ENCODE peak calls at places on chromosomes 7 and 10, in four cellular contexts. G is IMR-90, T is H1, V is mesendoderm. S is an unnamed sample. For H3K4me1, the result is how much of the 10 kb centered on the place peaks cover.

GRCh38 chr10:72953687-72954086 is 919 bp downstream of the PLA2G12B start:
- DNase-seq in G (no peak), T (peak), V (peak), S (peak)

GRCh38 chr10:17386616-17387075 is 67.7 kb downstream of the ST8SIA6 start:
- DNase-seq in G (no peak), T (no peak), V (no peak), S (peak)

GRCh38 chr10:111233439-111233838 is 156.6 kb downstream of the ADRA2A start:
- DNase-seq in G (no peak), T (no peak), V (peak), S (no peak)

GRCh38 chr10:110569120-110569519 is 1.6 kb downstream of the SMC3 start:
- DNase-seq in G (no peak), T (no peak), V (no peak), S (no peak)

GRCh38 chr10:70455213-70455630 is 13.7 kb upstream of the NODAL start:
- DNase-seq in G (no peak), T (peak), V (peak), S (peak)

GRCh38 chr7:116999316-116999715 is 46.0 kb downstream of the ST7 start:
- DNase-seq in G (peak), T (no peak), V (no peak), S (no peak)

GRCh38 chr10:65570143-65571010 is 1355.5 kb upstream of the LRRTM3 start:
- DNase-seq in G (peak), T (peak), V (peak), S (peak)

GRCh38 chr10:73810735-73811465 is 498 bp downstream of the NDST2 start:
- DNase-seq in G (no peak), T (peak), V (peak), S (peak)

GRCh38 chr7:937851-938484 is 16.5 kb downstream of the ADAP1 start:
- DNase-seq in G (no peak), T (no peak), V (no peak), S (no peak)

GRCh38 chr7:155871211-155871610 is 58.9 kb upstream of the SHH start:
- DNase-seq in G (no peak), T (peak), V (no peak), S (peak)

GRCh38 chr10:22666287-22667092 is 47.9 kb downstream of the PIP4K2A start:
- DNase-seq in G (peak), T (no peak), V (no peak), S (no peak)
- H3K4ac ChIP-seq in G (no peak), T (no peak), V (no peak), S (no peak)

GRCh38 chr10:31036209-31036608 is 4.5 kb upstream of the ZNF438 start:
- DNase-seq in G (peak), T (peak), V (peak), S (peak)

GRCh38 chr10:31031666-31032514 is at the start of gene ZNF438:
- DNase-seq in G (peak), T (peak), V (peak), S (peak)

GRCh38 chr10:31033166-31033565 is 1.5 kb upstream of the ZNF438 start:
- DNase-seq in G (no peak), T (no peak), V (no peak), S (no peak)

GRCh38 chr10:31032515-31033132 is 959 bp upstream of the ZNF438 start:
- DNase-seq in G (no peak), T (no peak), V (no peak), S (no peak)

DNA sequence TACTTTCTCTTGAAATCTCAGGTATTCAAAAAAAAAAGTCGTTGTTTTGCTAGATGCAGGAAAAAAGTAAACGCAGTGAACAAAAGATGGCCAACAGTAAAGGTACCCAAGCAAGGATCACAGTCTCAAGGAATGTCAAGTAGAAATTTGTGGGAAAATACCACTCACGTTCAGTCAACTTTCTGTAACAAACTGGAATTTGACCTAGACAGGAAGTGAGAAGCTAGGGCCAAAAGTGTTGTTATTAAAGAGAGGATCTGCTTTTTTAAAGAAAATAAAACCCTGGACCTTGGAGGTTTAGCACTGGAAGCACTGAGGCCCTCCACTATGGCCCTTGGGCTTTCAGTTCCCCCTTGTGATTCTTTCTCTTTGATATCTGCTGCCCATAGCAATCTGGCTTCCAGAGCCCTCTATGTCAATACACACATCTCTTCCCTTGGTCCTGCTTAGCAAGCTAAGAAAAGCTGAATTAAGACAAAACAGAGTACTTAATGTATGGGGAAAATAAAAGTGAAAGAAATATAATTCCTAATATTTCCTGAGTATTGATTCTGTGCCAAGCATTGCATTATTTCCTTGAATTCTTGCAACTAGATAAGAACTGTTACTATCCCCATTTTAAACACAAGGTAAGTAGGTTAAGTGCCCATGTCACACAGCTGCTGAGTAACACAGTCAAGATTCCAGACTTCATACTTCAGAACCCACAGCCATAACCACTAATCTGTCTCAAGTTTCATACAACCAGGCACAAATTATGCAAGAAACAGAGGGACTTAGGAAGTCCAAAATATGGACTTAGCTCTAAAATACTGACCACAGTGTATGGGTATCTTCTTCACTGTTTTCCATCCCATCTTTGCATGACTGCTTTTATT is 2.6 kb upstream of the ZNF438 start:
- DNase-seq in G (peak), T (no peak), V (no peak), S (no peak)
- H3K4me1 ChIP-seq in G (under half), T (under half), V (under half), S (under half)

GRCh38 chr7:106071999-106072714 is 40.0 kb downstream of the SYPL1 start:
- DNase-seq in G (no peak), T (no peak), V (peak), S (no peak)
- H3K56ac ChIP-seq in G (no peak), T (no peak), V (peak), S (no peak)

DNA sequence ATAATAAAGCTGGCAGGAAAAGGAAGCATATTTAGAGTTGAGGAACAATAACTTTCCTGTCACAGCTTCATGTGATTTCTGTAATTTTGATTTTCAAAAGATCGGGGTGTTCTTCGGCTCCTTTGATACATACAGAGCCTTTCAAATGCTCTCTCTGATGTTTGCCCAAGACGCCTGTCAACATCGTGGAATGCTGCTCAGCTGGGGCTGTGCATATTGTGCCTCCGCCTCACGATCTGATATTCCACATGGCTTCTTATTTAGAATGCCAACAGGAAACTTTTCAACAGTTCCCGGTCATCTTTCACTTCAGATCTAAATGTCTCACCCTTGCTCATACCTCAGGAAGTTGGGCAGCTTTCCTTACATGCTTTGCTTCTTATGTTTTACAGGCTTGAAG is 7.3 kb downstream of the NPY start:
- DNase-seq in G (no peak), T (no peak), V (peak), S (no peak)
- H3K4ac ChIP-seq in G (no peak), T (no peak), V (no peak), S (no peak)

S was measured in H9.